ENCODE peak calls at places on chromosomes 6 and 20, in nine cellular contexts. X is mesothelial cell of epicardium, O is fibroblast of lung, D is hippocampal formation, K is GOT3, I is neural progenitor cell, B is GM12865, H is substantia nigra, N is NCI-H1417. Q is an unnamed sample.

GRCh38 chr6:62746161-62746560 is 460.1 kb upstream of the KHDRBS2 start:
- DNase-seq in I (no peak), K (no peak), N (no peak), D (no peak), X (no peak), H (no peak), O (no peak), B (no peak), Q (no peak)

GRCh38 chr6:5094327-5094726 is 9.2 kb downstream of the PPP1R3G start:
- DNase-seq in D (no peak), O (peak), I (no peak), B (no peak), K (no peak), N (no peak), X (no peak), H (no peak), Q (no peak)

GRCh38 chr6:25629202-25629584 is 22.8 kb upstream of the SCGN start:
- DNase-seq in D (no peak), H (no peak), N (peak), K (no peak), I (no peak), B (no peak), X (no peak), O (no peak), Q (no peak)

GRCh38 chr20:53334861-53335260 is 258.8 kb downstream of the ZNF217 start:
- DNase-seq in B (no peak), I (no peak), H (no peak), X (no peak), N (no peak), O (no peak), D (no peak), K (no peak), Q (no peak)

GRCh38 chr6:134103004-134103403 is 50.6 kb upstream of the SLC2A12 start:
- DNase-seq in N (no peak), X (no peak), K (no peak), H (no peak), I (no peak), O (no peak), B (no peak), D (no peak), Q (no peak)

GRCh38 chr6:163416640-163417253 is 2.2 kb downstream of the QKI start:
- DNase-seq in K (no peak), X (no peak), O (peak), N (peak), D (peak), B (peak), I (peak), H (no peak), Q (peak)

GRCh38 chr6:56021943-56022342 is 146.6 kb upstream of the BMP5 start:
- DNase-seq in D (no peak), O (peak), X (no peak), N (no peak), I (peak), H (no peak), K (no peak), B (no peak), Q (no peak)

GRCh38 chr20:16580127-16580526 is 6.9 kb upstream of the KIF16B start:
- DNase-seq in O (peak), X (no peak), N (peak), D (no peak), B (no peak), H (no peak), I (peak), K (no peak), Q (no peak)

GRCh38 chr20:36498386-36499179 is 42.7 kb upstream of the MYL9 start:
- DNase-seq in X (no peak), K (no peak), I (no peak), H (no peak), O (no peak), N (no peak), D (no peak), B (no peak), Q (no peak)

GRCh38 chr20:36279362-36279761 is 26.8 kb upstream of the DLGAP4 start:
- DNase-seq in N (no peak), I (no peak), B (no peak), H (no peak), O (no peak), K (no peak), D (no peak), X (no peak), Q (no peak)

GRCh38 chr6:169271158-169271936 is 17.7 kb upstream of the THBS2 start:
- DNase-seq in D (no peak), O (peak), X (no peak), I (peak), K (no peak), B (no peak), H (no peak), N (no peak), Q (no peak)

GRCh38 chr6:160178271-160178670 is 56.7 kb downstream of the SLC22A1 start:
- DNase-seq in K (no peak), N (no peak), H (no peak), X (no peak), O (no peak), B (no peak), I (no peak), D (no peak), Q (no peak)

GRCh38 chr20:49594143-49594928 is 26.4 kb upstream of the PTGIS start:
- DNase-seq in K (peak), H (no peak), B (peak), D (no peak), I (no peak), O (peak), X (no peak), N (no peak), Q (no peak)

GRCh38 chr6:10412948-10413849 is 1.7 kb downstream of the TFAP2A start:
- DNase-seq in K (no peak), X (peak), O (no peak), H (no peak), B (peak), D (no peak), N (peak), I (peak), Q (no peak)

GRCh38 chr20:56400001-56400640 is 7.7 kb downstream of the CSTF1 start:
- DNase-seq in O (peak), H (no peak), B (peak), K (peak), D (no peak), I (peak), N (peak), X (no peak), Q (peak)

GRCh38 chr6:136037885-136038460 is 186.5 kb downstream of the PDE7B start:
- DNase-seq in N (no peak), X (peak), H (no peak), O (peak), D (no peak), B (no peak), I (no peak), K (no peak), Q (no peak)

GRCh38 chr20:54611701-54612487 is 136.5 kb downstream of the DOK5 start:
- DNase-seq in B (no peak), O (no peak), I (no peak), X (no peak), K (no peak), H (no peak), N (no peak), D (no peak), Q (no peak)

GRCh38 chr6:31112478-31112877 is at the start of gene C6orf15:
- DNase-seq in O (no peak), I (no peak), B (no peak), D (no peak), H (no peak), X (no peak), K (no peak), N (no peak), Q (no peak)